ENCODE peak calls at places on chromosomes 5 and 9, in five cellular contexts. D, Q, Z, K and A are unnamed samples.

GRCh38 chr9:71909887-71910601 is 949 bp downstream of the ABHD17B start:
- DNase-seq in Q (peak), D (peak), Z (no peak), K (peak), A (no peak)

GRCh38 chr9:96500696-96501660 is 51.0 kb downstream of the HABP4 start:
- DNase-seq in Z (no peak), Q (no peak), K (no peak), D (no peak), A (no peak)

GRCh38 chr5:55993628-55994501 is 898 bp downstream of the IL6ST start:
- DNase-seq in D (no peak), K (no peak), Z (no peak), Q (no peak), A (no peak)

GRCh38 chr5:115342593-115343377 is 46.3 kb upstream of the CCDC112 start:
- DNase-seq in D (no peak), K (no peak), Z (no peak), Q (peak), A (no peak)

GRCh38 chr9:115085773-115086377 is 32.1 kb downstream of the TNC start:
- DNase-seq in Q (no peak), K (no peak), Z (no peak), D (no peak), A (no peak)

GRCh38 chr9:15743512-15743911 is 190.7 kb downstream of the CCDC171 start:
- DNase-seq in Z (no peak), Q (no peak), K (no peak), D (no peak), A (no peak)

GRCh38 chr5:178104492-178104891 is 8.8 kb upstream of the N4BP3 start:
- DNase-seq in K (no peak), Z (no peak), D (no peak), Q (no peak), A (no peak)

GRCh38 chr5:79689541-79690466 is at the start of gene CMYA5:
- DNase-seq in K (no peak), Z (no peak), D (no peak), Q (peak), A (no peak)

GRCh38 chr5:2919310-2920018 is 168.0 kb upstream of the IRX2 start:
- DNase-seq in D (no peak), Q (no peak), K (no peak), Z (no peak), A (no peak)

GRCh38 chr9:128420060-128420650 is 502 bp upstream of the CERCAM start:
- DNase-seq in K (peak), Z (no peak), D (peak), Q (peak), A (no peak)

GRCh38 chr9:121326130-121326838 is 43.8 kb downstream of the STOM start:
- DNase-seq in Q (peak), Z (no peak), D (no peak), K (no peak), A (no peak)

GRCh38 chr9:32991895-32992595 is 9.4 kb downstream of the APTX start:
- DNase-seq in Q (no peak), Z (no peak), K (peak), D (no peak), A (no peak)

GRCh38 chr5:6611561-6612256 is 21.1 kb downstream of the NSUN2 start:
- DNase-seq in Z (no peak), Q (no peak), D (no peak), K (no peak), A (no peak)

GRCh38 chr5:148542812-148543211 is 111.5 kb downstream of the HTR4 start:
- DNase-seq in K (no peak), D (no peak), Q (no peak), Z (no peak), A (no peak)

GRCh38 chr9:122005597-122005996 is 87.5 kb downstream of the TTLL11 start:
- DNase-seq in Q (peak), K (peak), Z (no peak), D (peak), A (no peak)

GRCh38 chr9:107284636-107285035 is 1.6 kb downstream of the RAD23B start:
- DNase-seq in D (no peak), Q (no peak), Z (no peak), K (no peak), A (no peak)

GRCh38 chr5:133825631-133826289 is 142.7 kb downstream of the C5orf15 start:
- DNase-seq in K (peak), Q (no peak), Z (no peak), D (no peak), A (no peak)

GRCh38 chr5:157708866-157709265 is 22.4 kb upstream of the THG1L start:
- DNase-seq in K (no peak), D (no peak), Q (no peak), Z (no peak), A (no peak)

GRCh38 chr9:102135768-102136167 is 397.3 kb upstream of the GRIN3A start:
- DNase-seq in Z (no peak), D (no peak), K (no peak), Q (no peak), A (no peak)

GRCh38 chr5:179421156-179421895 is 76.1 kb upstream of the ADAMTS2 start:
- DNase-seq in K (peak), D (no peak), Q (no peak), Z (no peak), A (no peak)

GRCh38 chr9:71678999-71679398 is 89.3 kb downstream of the CEMIP2 start:
- DNase-seq in D (no peak), Q (no peak), Z (no peak), K (no peak), A (no peak)

GRCh38 chr9:34554211-34555001 is 31.6 kb upstream of the ENHO start:
- DNase-seq in K (peak), D (no peak), Z (no peak), Q (no peak), A (no peak)

GRCh38 chr5:118854819-118855218 is 133.5 kb downstream of the DTWD2 start:
- DNase-seq in Z (no peak), Q (no peak), D (no peak), K (no peak), A (no peak)

GRCh38 chr9:123473226-123473625 is 117.2 kb downstream of the CRB2 start:
- DNase-seq in Q (no peak), Z (no peak), D (no peak), K (peak), A (no peak)

GRCh38 chr5:81397169-81397568 is 3.2 kb upstream of the ACOT12 start:
- DNase-seq in D (no peak), K (peak), Z (no peak), Q (no peak), A (no peak)

GRCh38 chr9:123615381-123615780 is 259.4 kb downstream of the CRB2 start:
- DNase-seq in K (no peak), Z (no peak), D (no peak), Q (no peak), A (peak)

GRCh38 chr9:135919318-135919717 is 12.0 kb upstream of the CAMSAP1 start:
- DNase-seq in Q (no peak), D (no peak), Z (no peak), K (no peak), A (no peak)
- TF ChIP-seq REST in Q (no peak), D (no peak), Z (no peak), K (no peak), A (no peak)

GRCh38 chr5:180644129-180644824 is 5.1 kb downstream of the FLT4 start:
- DNase-seq in D (no peak), Q (no peak), K (peak), Z (no peak), A (no peak)
- TF ChIP-seq CTCF in D (no peak), Q (no peak), K (no peak), Z (no peak), A (no peak)

DNA sequence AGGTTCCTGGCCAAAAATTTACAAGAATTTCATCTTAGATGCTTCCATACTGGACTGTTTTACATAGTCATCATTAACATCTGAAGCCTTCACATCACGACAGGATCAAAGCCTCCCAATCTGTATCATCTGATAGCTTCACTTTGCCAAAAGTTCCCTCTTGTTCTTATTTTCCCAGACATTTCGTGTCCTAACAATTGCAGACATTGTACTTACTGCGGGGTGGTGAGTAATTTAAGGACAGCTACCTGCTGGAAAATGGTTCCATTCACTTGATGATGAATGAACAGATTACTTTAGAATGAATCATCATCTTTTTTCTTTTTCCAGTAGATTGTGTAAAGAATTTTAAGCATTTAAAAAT is 377.1 kb downstream of the KIAA0825 start:
- DNase-seq in D (no peak), Z (peak), K (no peak), Q (no peak), A (no peak)
- TF ChIP-seq REST in D (no peak), Z (no peak), K (no peak), Q (no peak), A (no peak)

GRCh38 chr5:69083412-69083811 is 10.4 kb upstream of the SLC30A5 start:
- DNase-seq in D (no peak), K (no peak), Q (peak), Z (peak), A (peak)
- TF ChIP-seq CTCF in D (no peak), K (peak), Q (peak), Z (peak), A (no peak)

GRCh38 chr9:129481824-129482511 is 138.9 kb downstream of the C9orf50 start:
- DNase-seq in D (no peak), Z (no peak), Q (peak), K (no peak), A (no peak)
- TF ChIP-seq REST in D (no peak), Z (no peak), Q (no peak), K (no peak), A (no peak)

GRCh38 chr5:98839469-98840383 is 66.3 kb downstream of the RGMB start:
- DNase-seq in Z (no peak), K (peak), Q (peak), D (no peak), A (no peak)
- TF ChIP-seq CTCF in Z (no peak), K (peak), Q (peak), D (peak), A (no peak)